ENCODE peak calls at places on chromosomes 4 and X, in five cellular contexts. G, N, X, Z and R are unnamed samples.

GRCh38 chr4:139629761-139630160 is 35.9 kb upstream of the MGST2 start:
- DNase-seq in G (no peak), N (no peak), X (no peak), Z (no peak), R (no peak)

GRCh38 chr4:147543039-147543438 is 62.1 kb downstream of the EDNRA start:
- DNase-seq in G (peak), N (no peak), X (no peak), Z (no peak), R (no peak)

GRCh38 chr4:22670953-22671352 is 21.8 kb upstream of the GBA3 start:
- DNase-seq in G (peak), N (no peak), X (no peak), Z (no peak), R (no peak)

GRCh38 chr4:8316251-8316771 is 46.8 kb downstream of the HTRA3 start:
- DNase-seq in G (no peak), N (no peak), X (no peak), Z (peak), R (no peak)

GRCh38 chrX:119072771-119073170 is at the start of gene CT47C1:
- DNase-seq in G (peak), N (no peak), X (no peak), Z (no peak), R (no peak)

GRCh38 chr4:71268156-71268555 is 70.7 kb upstream of the SLC4A4 start:
- DNase-seq in G (peak), N (no peak), X (no peak), Z (no peak), R (peak)

GRCh38 chr4:147287588-147287890 is 193.4 kb upstream of the EDNRA start:
- DNase-seq in G (peak), N (no peak), X (no peak), Z (no peak), R (no peak)

GRCh38 chr4:153233761-153234371 is 29.6 kb downstream of the TRIM2 start:
- DNase-seq in G (peak), N (no peak), X (no peak), Z (no peak), R (peak)

GRCh38 chr4:150078041-150078995 is at the start of gene DCLK2:
- DNase-seq in G (peak), N (no peak), X (peak), Z (peak), R (peak)

GRCh38 chr4:22238742-22239141 is 277.1 kb downstream of the ADGRA3 start:
- DNase-seq in G (no peak), N (no peak), X (no peak), Z (no peak), R (peak)

GRCh38 chr4:134552063-134552462 is 350.5 kb upstream of the PABPC4L start:
- DNase-seq in G (no peak), N (no peak), X (no peak), Z (no peak), R (no peak)

GRCh38 chr4:151485541-151486131 is 76.7 kb downstream of the FHIP1A start:
- DNase-seq in G (no peak), N (no peak), X (peak), Z (no peak), R (no peak)